ENCODE peak calls at places on chromosome 9, in six cellular contexts. T, F, B, W, L and U are unnamed samples.

GRCh38 chr9:91253488-91253887 is 108.2 kb downstream of the AUH start:
- DNase-seq in W (no peak), T (no peak), L (no peak), F (no peak), B (no peak), U (no peak)

GRCh38 chr9:119283118-119283794 is 86.0 kb downstream of the BRINP1 start:
- DNase-seq in B (no peak), T (peak; percentile 60), F (no peak), L (no peak), W (no peak), U (no peak)

GRCh38 chr9:130128251-130128650 is 44.0 kb upstream of the NCS1 start:
- DNase-seq in L (no peak), W (peak; percentile 27), B (no peak), T (no peak), F (peak; percentile 66), U (no peak)

GRCh38 chr9:128053560-128053959 is 13.6 kb downstream of the NAIF1 start:
- DNase-seq in T (peak; percentile 77), F (no peak), L (no peak), W (no peak), B (no peak), U (no peak)

GRCh38 chr9:73023025-73023541 is 70.2 kb upstream of the ALDH1A1 start:
- DNase-seq in B (peak; percentile 21), T (peak; percentile 61), F (peak; percentile 3), W (peak; percentile 56), L (peak; percentile 87), U (peak; percentile 34)

GRCh38 chr9:125513634-125514413 is 193.2 kb downstream of the MAPKAP1 start:
- DNase-seq in L (no peak), B (no peak), T (no peak), F (peak; percentile 59), W (peak; percentile 50), U (no peak)

GRCh38 chr9:89360465-89360864 is 42.2 kb downstream of the SECISBP2 start:
- DNase-seq in L (no peak), W (no peak), F (no peak), B (no peak), T (no peak), U (peak; percentile 29)

GRCh38 chr9:2337602-2338001 is 284.0 kb upstream of the VLDLR start:
- DNase-seq in L (no peak), W (no peak), B (no peak), T (no peak), F (no peak), U (no peak)

GRCh38 chr9:100394819-100395218 is 32.1 kb upstream of the MSANTD3 start:
- DNase-seq in T (no peak), B (no peak), W (no peak), F (no peak), L (peak; percentile 10), U (no peak)

GRCh38 chr9:25678147-25678666 is at the start of gene TUSC1:
- DNase-seq in L (no peak), W (peak; percentile 91), B (peak; percentile 88), T (peak; percentile 94), F (no peak), U (peak; percentile 90)

GRCh38 chr9:8486095-8486494 is 686.5 kb upstream of the DMAC1 start:
- DNase-seq in T (no peak), W (peak; percentile 33), B (no peak), L (peak; percentile 40), F (no peak), U (no peak)

GRCh38 chr9:100426532-100427365 is at the start of gene MSANTD3:
- DNase-seq in B (peak; percentile 73), T (peak; percentile 66), L (peak; percentile 67), W (peak; percentile 82), F (no peak), U (peak; percentile 91)

GRCh38 chr9:79734989-79735779 is 163.4 kb downstream of the TLE4 start:
- DNase-seq in L (peak; percentile 76), W (no peak), F (no peak), B (no peak), T (no peak), U (no peak)

GRCh38 chr9:118189615-118190014 is 485.4 kb downstream of the TLR4 start:
- DNase-seq in T (no peak), B (no peak), F (no peak), W (no peak), L (no peak), U (no peak)

GRCh38 chr9:118192807-118193206 is 488.6 kb downstream of the TLR4 start:
- DNase-seq in F (no peak), B (no peak), T (no peak), L (no peak), W (no peak), U (no peak)
- H3K9me3 ChIP-seq in F (no peaks in the 10 kb centered on the region), B (peaks cover 10% of the 10 kb centered on the region), T (no peaks in the 10 kb centered on the region), L (peaks cover 5% of the 10 kb centered on the region), W (no peaks in the 10 kb centered on the region), U (no peaks in the 10 kb centered on the region)

DNA sequence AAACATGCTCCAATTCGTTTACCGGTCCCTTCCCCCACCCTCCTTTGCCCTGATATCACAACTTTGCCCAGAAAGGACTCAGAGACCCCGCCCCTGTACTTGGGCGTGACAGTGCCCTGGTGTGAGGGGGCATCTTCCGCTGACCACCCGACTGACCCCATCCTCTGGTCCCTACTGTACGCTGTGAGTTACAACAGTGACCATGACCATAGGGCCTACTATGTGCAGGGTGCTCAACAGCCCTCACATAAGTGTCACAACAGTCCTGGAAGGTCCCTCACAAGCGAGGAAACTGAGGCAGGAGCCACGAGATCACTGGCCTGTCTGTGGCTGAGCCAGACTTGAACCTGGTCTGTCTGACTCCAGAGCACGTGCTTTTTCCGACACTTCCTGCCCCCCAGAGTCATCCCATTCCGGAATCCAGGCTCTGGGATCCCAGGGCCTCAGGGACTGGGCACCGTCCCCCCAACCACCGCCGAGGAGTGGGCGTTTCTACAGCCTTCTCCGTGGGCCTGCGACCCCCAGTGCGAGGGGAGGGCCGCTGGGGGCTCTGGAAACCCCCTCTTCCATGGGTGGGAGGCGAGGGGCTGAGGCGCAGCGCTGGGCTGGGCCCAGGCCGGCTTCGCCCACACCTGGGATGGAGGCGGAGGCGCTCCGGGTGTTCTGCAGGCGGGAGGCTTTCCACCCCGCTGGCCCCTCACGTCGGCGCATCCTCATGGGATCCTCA is 45.7 kb upstream of the GGTA1 start:
- DNase-seq in B (no peak), W (no peak), F (no peak), T (no peak), L (no peak), U (no peak)
- H3K4me3 ChIP-seq in B (no peak overlapping the region), W (no peak overlapping the region), F (no peak overlapping the region), T (no peak overlapping the region), L (no peak overlapping the region), U (no peak overlapping the region)

DNA sequence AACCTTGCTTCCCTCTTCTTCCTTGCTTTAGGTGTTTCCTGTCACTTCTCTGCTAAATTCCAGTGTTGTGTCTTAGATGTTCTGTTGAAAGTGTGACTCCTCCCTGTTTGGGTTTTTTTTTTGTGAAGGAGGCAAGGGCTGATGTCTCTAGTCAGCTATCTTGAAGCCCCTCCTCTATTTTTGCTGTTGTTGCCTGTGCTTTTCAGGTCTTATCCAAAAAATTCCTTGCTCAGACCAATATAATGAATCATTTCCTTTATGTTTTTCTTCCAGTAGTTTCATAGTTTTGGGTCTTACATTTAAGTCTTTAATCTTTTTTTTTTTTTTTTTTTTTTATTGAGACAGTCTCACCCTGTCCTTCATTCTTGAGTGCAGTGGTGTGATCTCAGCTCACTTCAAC is 22.3 kb downstream of the RIC1 start:
- DNase-seq in T (no peak), W (no peak), B (no peak), L (no peak), F (no peak), U (no peak)
- H3K9me3 ChIP-seq in T (peaks cover 1% of the 10 kb centered on the region), W (peaks cover 24% of the 10 kb centered on the region), B (peaks cover 50% of the 10 kb centered on the region), L (peaks cover 32% of the 10 kb centered on the region), F (peaks cover 21% of the 10 kb centered on the region), U (peaks cover 41% of the 10 kb centered on the region)

GRCh38 chr9:111632695-111633388 is 1.7 kb downstream of the DNAJC25 start:
- DNase-seq in F (no peak), L (peak; percentile 77), T (no peak), B (no peak), W (no peak), U (no peak)
- H3K4me3 ChIP-seq in F (peak overlapping the region; percentile 86), L (peak overlapping the region; percentile 80), T (no peak overlapping the region), B (no peak overlapping the region), W (no peak overlapping the region), U (peak overlapping the region; percentile 95)

GRCh38 chr9:135002336-135002735 is 84.6 kb upstream of the FCN1 start:
- DNase-seq in F (no peak), T (no peak), B (no peak), L (no peak), W (no peak), U (no peak)
- H3K9me3 ChIP-seq in F (peaks cover 1% of the 10 kb centered on the region), T (peaks cover 4% of the 10 kb centered on the region), B (peaks cover 31% of the 10 kb centered on the region), L (peaks cover 25% of the 10 kb centered on the region), W (peaks cover 20% of the 10 kb centered on the region), U (peaks cover 28% of the 10 kb centered on the region)

GRCh38 chr9:117412841-117413240 is 2.0 kb downstream of the ASTN2 start:
- DNase-seq in T (no peak), W (no peak), L (no peak), F (no peak), B (no peak), U (peak; percentile 78)
- H3K4me3 ChIP-seq in T (no peak overlapping the region), W (no peak overlapping the region), L (no peak overlapping the region), F (no peak overlapping the region), B (no peak overlapping the region), U (no peak overlapping the region)

DNA sequence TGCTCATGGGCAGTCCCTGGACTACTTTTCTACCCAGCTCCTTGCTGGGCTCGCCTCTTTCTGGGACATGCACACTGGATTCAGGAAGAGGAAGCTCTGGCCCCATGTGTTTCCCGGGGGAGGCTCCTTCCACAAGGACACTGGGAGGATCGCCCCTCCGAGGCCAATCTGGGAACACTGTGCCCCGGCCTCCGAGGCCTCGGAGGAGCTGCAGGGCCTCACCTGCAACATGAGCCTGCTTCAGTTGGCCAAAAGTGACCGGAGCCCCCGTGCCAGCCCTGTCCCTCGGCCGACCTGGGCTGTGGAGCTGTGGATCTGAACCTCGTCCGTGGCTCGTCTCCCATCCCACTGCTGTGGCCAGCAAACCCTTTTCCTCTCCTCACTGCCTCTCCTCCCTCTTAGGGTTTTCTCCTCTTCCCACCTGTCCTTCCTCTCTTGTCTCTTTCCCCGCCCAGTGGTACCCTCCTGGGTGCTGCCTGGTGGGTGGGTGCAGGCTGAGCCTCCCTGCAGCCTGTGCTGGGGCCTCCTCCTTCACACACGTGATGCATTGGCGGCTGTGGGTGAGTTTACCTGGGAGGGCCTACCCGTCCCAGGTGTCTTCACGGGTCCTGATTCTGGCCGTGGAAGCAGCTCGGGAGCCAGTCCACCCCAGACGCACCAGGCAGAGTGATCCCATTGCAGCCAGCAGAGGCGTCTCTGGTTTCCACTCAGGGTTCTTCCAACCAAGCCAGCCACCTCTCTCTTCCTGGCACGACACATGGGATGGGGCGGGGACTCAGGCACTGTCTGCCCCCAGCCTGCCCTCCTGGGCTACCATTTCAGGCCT is 241.8 kb downstream of the CACNA1B start:
- DNase-seq in L (no peak), T (no peak), W (no peak), B (no peak), F (no peak), U (peak; percentile 25)
- H3K9me3 ChIP-seq in L (no peaks in the 10 kb centered on the region), T (no peaks in the 10 kb centered on the region), W (no peaks in the 10 kb centered on the region), B (no peaks in the 10 kb centered on the region), F (no peaks in the 10 kb centered on the region), U (no peaks in the 10 kb centered on the region)

DNA sequence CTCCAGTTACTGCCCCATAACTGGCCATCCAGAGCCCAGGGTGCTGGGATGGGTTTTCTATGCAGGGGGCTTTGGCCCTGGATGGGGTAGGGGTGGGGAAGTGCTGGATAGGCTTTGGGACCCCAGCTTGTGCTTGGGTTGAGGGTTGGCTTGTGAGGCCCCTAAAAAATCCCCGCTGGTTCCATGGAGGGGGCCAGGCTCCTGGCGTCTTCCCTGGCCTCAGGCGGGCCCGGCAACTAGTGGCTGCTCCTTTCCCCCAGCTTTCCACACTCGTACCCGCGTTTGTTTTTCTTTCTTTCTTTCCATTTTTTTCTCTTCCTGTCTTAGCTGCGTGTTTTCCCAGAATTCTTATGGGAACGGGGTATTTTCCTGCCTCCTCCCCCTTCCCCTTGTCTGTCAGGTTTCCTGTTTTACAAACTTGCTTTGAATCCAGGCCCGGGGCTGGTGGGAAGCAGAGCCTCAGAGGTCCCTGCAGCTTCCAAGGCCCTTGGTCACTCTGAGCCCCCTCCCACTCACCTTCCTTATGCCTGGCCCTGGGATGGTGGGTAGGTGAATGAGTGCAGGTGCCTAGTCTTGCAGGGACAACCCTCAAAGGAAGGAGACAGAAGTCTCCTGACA is 40.2 kb downstream of the RGS3 start:
- DNase-seq in T (peak; percentile 78), B (no peak), W (no peak), F (no peak), L (no peak), U (no peak)
- H3K4me3 ChIP-seq in T (no peak overlapping the region), B (peak overlapping the region; percentile 44), W (no peak overlapping the region), F (no peak overlapping the region), L (no peak overlapping the region), U (peak overlapping the region; percentile 41)